ENCODE peak calls at places on chromosomes 12 and 14, in ten cellular contexts. One of them, this sample, is unnamed.

GRCh38 chr14:31388687-31389413 is 31.5 kb downstream of the HEATR5A start:
- DNase-seq in fibroblast of villous mesenchyme: peak
- DNase-seq in iPS-NIHi11: no peak
- DNase-seq in Panc1: no peak
- DNase-seq in activated CD4-positive, CD25-positive, alpha-beta regulatory T cell: no peak
- DNase-seq in AG04450: no peak
- DNase-seq in hippocampal formation: no peak
- DNase-seq in stimulated activated CD4-positive, alpha-beta T cell treated with anti-CD3 and anti-CD28 coated beads, Interleukin-2, amount 100 ng/mL, for 48 hours: no peak
- DNase-seq in activated gamma-delta T cell treated with Interleukin-2 at 50 U/mL for 16 hours: no peak
- DNase-seq in left ventricle myocardium superior: no peak
- DNase-seq in this sample: no peak

GRCh38 chr12:126338031-126338441 is 1272.8 kb downstream of the AACS start:
- DNase-seq in stimulated activated CD4-positive, alpha-beta T cell treated with anti-CD3 and anti-CD28 coated beads, Interleukin-2, amount 100 ng/mL, for 48 hours: no peak
- DNase-seq in fibroblast of villous mesenchyme: no peak
- DNase-seq in activated gamma-delta T cell treated with Interleukin-2 at 50 U/mL for 16 hours: no peak
- DNase-seq in activated CD4-positive, CD25-positive, alpha-beta regulatory T cell: no peak
- DNase-seq in Panc1: no peak
- DNase-seq in iPS-NIHi11: no peak
- DNase-seq in hippocampal formation: no peak
- DNase-seq in AG04450: no peak
- DNase-seq in left ventricle myocardium superior: no peak
- DNase-seq in this sample: no peak

GRCh38 chr12:53501615-53502181 is 615 bp downstream of the TARBP2 start:
- DNase-seq in iPS-NIHi11: no peak
- DNase-seq in activated gamma-delta T cell treated with Interleukin-2 at 50 U/mL for 16 hours: no peak
- DNase-seq in activated CD4-positive, CD25-positive, alpha-beta regulatory T cell: no peak
- DNase-seq in left ventricle myocardium superior: no peak
- DNase-seq in Panc1: no peak
- DNase-seq in fibroblast of villous mesenchyme: no peak
- DNase-seq in AG04450: no peak
- DNase-seq in hippocampal formation: no peak
- DNase-seq in stimulated activated CD4-positive, alpha-beta T cell treated with anti-CD3 and anti-CD28 coated beads, Interleukin-2, amount 100 ng/mL, for 48 hours: no peak
- DNase-seq in this sample: no peak

GRCh38 chr14:99189201-99189801 is 82.7 kb downstream of the BCL11B start:
- DNase-seq in AG04450: no peak
- DNase-seq in activated CD4-positive, CD25-positive, alpha-beta regulatory T cell: peak
- DNase-seq in stimulated activated CD4-positive, alpha-beta T cell treated with anti-CD3 and anti-CD28 coated beads, Interleukin-2, amount 100 ng/mL, for 48 hours: no peak
- DNase-seq in Panc1: no peak
- DNase-seq in fibroblast of villous mesenchyme: no peak
- DNase-seq in activated gamma-delta T cell treated with Interleukin-2 at 50 U/mL for 16 hours: peak
- DNase-seq in iPS-NIHi11: no peak
- DNase-seq in left ventricle myocardium superior: no peak
- DNase-seq in hippocampal formation: peak
- DNase-seq in this sample: peak

GRCh38 chr12:26523708-26524150 is 309.3 kb downstream of the ITPR2 start:
- DNase-seq in activated gamma-delta T cell treated with Interleukin-2 at 50 U/mL for 16 hours: no peak
- DNase-seq in activated CD4-positive, CD25-positive, alpha-beta regulatory T cell: no peak
- DNase-seq in fibroblast of villous mesenchyme: peak
- DNase-seq in Panc1: no peak
- DNase-seq in hippocampal formation: peak
- DNase-seq in stimulated activated CD4-positive, alpha-beta T cell treated with anti-CD3 and anti-CD28 coated beads, Interleukin-2, amount 100 ng/mL, for 48 hours: no peak
- DNase-seq in left ventricle myocardium superior: peak
- DNase-seq in iPS-NIHi11: peak
- DNase-seq in AG04450: peak
- DNase-seq in this sample: peak

GRCh38 chr14:82999802-83000201 is 1466.1 kb upstream of the SEL1L start:
- DNase-seq in activated CD4-positive, CD25-positive, alpha-beta regulatory T cell: no peak
- DNase-seq in Panc1: no peak
- DNase-seq in left ventricle myocardium superior: no peak
- DNase-seq in fibroblast of villous mesenchyme: no peak
- DNase-seq in AG04450: peak
- DNase-seq in iPS-NIHi11: no peak
- DNase-seq in activated gamma-delta T cell treated with Interleukin-2 at 50 U/mL for 16 hours: no peak
- DNase-seq in hippocampal formation: no peak
- DNase-seq in stimulated activated CD4-positive, alpha-beta T cell treated with anti-CD3 and anti-CD28 coated beads, Interleukin-2, amount 100 ng/mL, for 48 hours: no peak
- DNase-seq in this sample: no peak

GRCh38 chr12:33514893-33515292 is 75.3 kb upstream of the SYT10 start:
- DNase-seq in stimulated activated CD4-positive, alpha-beta T cell treated with anti-CD3 and anti-CD28 coated beads, Interleukin-2, amount 100 ng/mL, for 48 hours: no peak
- DNase-seq in fibroblast of villous mesenchyme: no peak
- DNase-seq in activated gamma-delta T cell treated with Interleukin-2 at 50 U/mL for 16 hours: no peak
- DNase-seq in Panc1: no peak
- DNase-seq in iPS-NIHi11: peak
- DNase-seq in hippocampal formation: no peak
- DNase-seq in left ventricle myocardium superior: no peak
- DNase-seq in activated CD4-positive, CD25-positive, alpha-beta regulatory T cell: no peak
- DNase-seq in AG04450: no peak
- DNase-seq in this sample: no peak

GRCh38 chr14:31578266-31578665 is 17.1 kb downstream of the NUBPL start:
- DNase-seq in iPS-NIHi11: no peak
- DNase-seq in activated gamma-delta T cell treated with Interleukin-2 at 50 U/mL for 16 hours: no peak
- DNase-seq in fibroblast of villous mesenchyme: peak
- DNase-seq in hippocampal formation: no peak
- DNase-seq in activated CD4-positive, CD25-positive, alpha-beta regulatory T cell: no peak
- DNase-seq in Panc1: no peak
- DNase-seq in AG04450: no peak
- DNase-seq in left ventricle myocardium superior: no peak
- DNase-seq in stimulated activated CD4-positive, alpha-beta T cell treated with anti-CD3 and anti-CD28 coated beads, Interleukin-2, amount 100 ng/mL, for 48 hours: no peak
- DNase-seq in this sample: no peak

GRCh38 chr14:106268013-106268727 is 741.8 kb downstream of the TMEM121 start:
- DNase-seq in hippocampal formation: no peak
- DNase-seq in stimulated activated CD4-positive, alpha-beta T cell treated with anti-CD3 and anti-CD28 coated beads, Interleukin-2, amount 100 ng/mL, for 48 hours: peak
- DNase-seq in iPS-NIHi11: no peak
- DNase-seq in fibroblast of villous mesenchyme: no peak
- DNase-seq in activated gamma-delta T cell treated with Interleukin-2 at 50 U/mL for 16 hours: peak
- DNase-seq in left ventricle myocardium superior: no peak
- DNase-seq in Panc1: no peak
- DNase-seq in AG04450: no peak
- DNase-seq in activated CD4-positive, CD25-positive, alpha-beta regulatory T cell: peak
- DNase-seq in this sample: no peak

GRCh38 chr12:75479963-75480461 is 543 bp upstream of the GLIPR1 start:
- DNase-seq in stimulated activated CD4-positive, alpha-beta T cell treated with anti-CD3 and anti-CD28 coated beads, Interleukin-2, amount 100 ng/mL, for 48 hours: no peak
- DNase-seq in left ventricle myocardium superior: no peak
- DNase-seq in hippocampal formation: no peak
- DNase-seq in activated gamma-delta T cell treated with Interleukin-2 at 50 U/mL for 16 hours: no peak
- DNase-seq in fibroblast of villous mesenchyme: no peak
- DNase-seq in AG04450: no peak
- DNase-seq in Panc1: no peak
- DNase-seq in activated CD4-positive, CD25-positive, alpha-beta regulatory T cell: no peak
- DNase-seq in iPS-NIHi11: no peak
- DNase-seq in this sample: no peak

GRCh38 chr14:51310453-51311074 is 70.5 kb downstream of the TMX1 start:
- DNase-seq in iPS-NIHi11: no peak
- DNase-seq in hippocampal formation: no peak
- DNase-seq in AG04450: peak
- DNase-seq in activated CD4-positive, CD25-positive, alpha-beta regulatory T cell: no peak
- DNase-seq in Panc1: no peak
- DNase-seq in stimulated activated CD4-positive, alpha-beta T cell treated with anti-CD3 and anti-CD28 coated beads, Interleukin-2, amount 100 ng/mL, for 48 hours: no peak
- DNase-seq in activated gamma-delta T cell treated with Interleukin-2 at 50 U/mL for 16 hours: no peak
- DNase-seq in fibroblast of villous mesenchyme: peak
- DNase-seq in left ventricle myocardium superior: no peak
- DNase-seq in this sample: no peak

GRCh38 chr14:54564071-54564798 is 2.7 kb upstream of the SAMD4A start:
- DNase-seq in iPS-NIHi11: no peak
- DNase-seq in fibroblast of villous mesenchyme: peak
- DNase-seq in stimulated activated CD4-positive, alpha-beta T cell treated with anti-CD3 and anti-CD28 coated beads, Interleukin-2, amount 100 ng/mL, for 48 hours: no peak
- DNase-seq in hippocampal formation: no peak
- DNase-seq in activated CD4-positive, CD25-positive, alpha-beta regulatory T cell: no peak
- DNase-seq in left ventricle myocardium superior: no peak
- DNase-seq in activated gamma-delta T cell treated with Interleukin-2 at 50 U/mL for 16 hours: no peak
- DNase-seq in AG04450: no peak
- DNase-seq in Panc1: no peak
- DNase-seq in this sample: no peak

GRCh38 chr12:78210894-78211302 is 380.2 kb downstream of the NAV3 start:
- DNase-seq in AG04450: no peak
- DNase-seq in activated CD4-positive, CD25-positive, alpha-beta regulatory T cell: no peak
- DNase-seq in fibroblast of villous mesenchyme: peak
- DNase-seq in hippocampal formation: no peak
- DNase-seq in activated gamma-delta T cell treated with Interleukin-2 at 50 U/mL for 16 hours: no peak
- DNase-seq in iPS-NIHi11: no peak
- DNase-seq in left ventricle myocardium superior: no peak
- DNase-seq in Panc1: no peak
- DNase-seq in stimulated activated CD4-positive, alpha-beta T cell treated with anti-CD3 and anti-CD28 coated beads, Interleukin-2, amount 100 ng/mL, for 48 hours: no peak
- DNase-seq in this sample: no peak

GRCh38 chr14:98114122-98114895 is 1157.7 kb downstream of the BCL11B start:
- DNase-seq in AG04450: no peak
- DNase-seq in Panc1: no peak
- DNase-seq in activated CD4-positive, CD25-positive, alpha-beta regulatory T cell: no peak
- DNase-seq in left ventricle myocardium superior: no peak
- DNase-seq in iPS-NIHi11: no peak
- DNase-seq in stimulated activated CD4-positive, alpha-beta T cell treated with anti-CD3 and anti-CD28 coated beads, Interleukin-2, amount 100 ng/mL, for 48 hours: no peak
- DNase-seq in activated gamma-delta T cell treated with Interleukin-2 at 50 U/mL for 16 hours: no peak
- DNase-seq in hippocampal formation: no peak
- DNase-seq in fibroblast of villous mesenchyme: no peak
- DNase-seq in this sample: no peak

GRCh38 chr12:28162697-28163096 is 27.6 kb upstream of the CCDC91 start:
- DNase-seq in activated CD4-positive, CD25-positive, alpha-beta regulatory T cell: no peak
- DNase-seq in Panc1: no peak
- DNase-seq in hippocampal formation: no peak
- DNase-seq in stimulated activated CD4-positive, alpha-beta T cell treated with anti-CD3 and anti-CD28 coated beads, Interleukin-2, amount 100 ng/mL, for 48 hours: no peak
- DNase-seq in fibroblast of villous mesenchyme: no peak
- DNase-seq in AG04450: no peak
- DNase-seq in left ventricle myocardium superior: no peak
- DNase-seq in iPS-NIHi11: no peak
- DNase-seq in activated gamma-delta T cell treated with Interleukin-2 at 50 U/mL for 16 hours: no peak
- DNase-seq in this sample: no peak

GRCh38 chr12:53042607-53043454 is 7.0 kb upstream of the TNS2 start:
- DNase-seq in activated CD4-positive, CD25-positive, alpha-beta regulatory T cell: no peak
- DNase-seq in Panc1: no peak
- DNase-seq in fibroblast of villous mesenchyme: no peak
- DNase-seq in AG04450: no peak
- DNase-seq in iPS-NIHi11: no peak
- DNase-seq in hippocampal formation: no peak
- DNase-seq in activated gamma-delta T cell treated with Interleukin-2 at 50 U/mL for 16 hours: no peak
- DNase-seq in left ventricle myocardium superior: no peak
- DNase-seq in stimulated activated CD4-positive, alpha-beta T cell treated with anti-CD3 and anti-CD28 coated beads, Interleukin-2, amount 100 ng/mL, for 48 hours: no peak
- DNase-seq in this sample: no peak

GRCh38 chr12:8698132-8698829 is 490 bp downstream of the RIMKLB start:
- DNase-seq in AG04450: no peak
- DNase-seq in activated CD4-positive, CD25-positive, alpha-beta regulatory T cell: peak
- DNase-seq in Panc1: no peak
- DNase-seq in left ventricle myocardium superior: peak
- DNase-seq in stimulated activated CD4-positive, alpha-beta T cell treated with anti-CD3 and anti-CD28 coated beads, Interleukin-2, amount 100 ng/mL, for 48 hours: peak
- DNase-seq in activated gamma-delta T cell treated with Interleukin-2 at 50 U/mL for 16 hours: peak
- DNase-seq in iPS-NIHi11: peak
- DNase-seq in fibroblast of villous mesenchyme: peak
- DNase-seq in hippocampal formation: peak
- DNase-seq in this sample: peak

GRCh38 chr12:3138896-3139590 is 61.9 kb downstream of the TSPAN9 start:
- DNase-seq in iPS-NIHi11: no peak
- DNase-seq in activated gamma-delta T cell treated with Interleukin-2 at 50 U/mL for 16 hours: no peak
- DNase-seq in fibroblast of villous mesenchyme: no peak
- DNase-seq in left ventricle myocardium superior: no peak
- DNase-seq in activated CD4-positive, CD25-positive, alpha-beta regulatory T cell: no peak
- DNase-seq in hippocampal formation: no peak
- DNase-seq in AG04450: no peak
- DNase-seq in stimulated activated CD4-positive, alpha-beta T cell treated with anti-CD3 and anti-CD28 coated beads, Interleukin-2, amount 100 ng/mL, for 48 hours: no peak
- DNase-seq in Panc1: no peak
- DNase-seq in this sample: no peak

GRCh38 chr14:55198749-55199148 is 7.4 kb upstream of the DLGAP5 start:
- DNase-seq in iPS-NIHi11: no peak
- DNase-seq in Panc1: no peak
- DNase-seq in AG04450: no peak
- DNase-seq in hippocampal formation: no peak
- DNase-seq in fibroblast of villous mesenchyme: peak
- DNase-seq in left ventricle myocardium superior: no peak
- DNase-seq in activated CD4-positive, CD25-positive, alpha-beta regulatory T cell: no peak
- DNase-seq in stimulated activated CD4-positive, alpha-beta T cell treated with anti-CD3 and anti-CD28 coated beads, Interleukin-2, amount 100 ng/mL, for 48 hours: no peak
- DNase-seq in activated gamma-delta T cell treated with Interleukin-2 at 50 U/mL for 16 hours: no peak
- DNase-seq in this sample: no peak

GRCh38 chr12:91441236-91441635 is 258.6 kb upstream of the DCN start:
- DNase-seq in activated CD4-positive, CD25-positive, alpha-beta regulatory T cell: no peak
- DNase-seq in fibroblast of villous mesenchyme: no peak
- DNase-seq in hippocampal formation: no peak
- DNase-seq in AG04450: no peak
- DNase-seq in stimulated activated CD4-positive, alpha-beta T cell treated with anti-CD3 and anti-CD28 coated beads, Interleukin-2, amount 100 ng/mL, for 48 hours: no peak
- DNase-seq in iPS-NIHi11: no peak
- DNase-seq in left ventricle myocardium superior: no peak
- DNase-seq in activated gamma-delta T cell treated with Interleukin-2 at 50 U/mL for 16 hours: no peak
- DNase-seq in Panc1: no peak
- DNase-seq in this sample: no peak

GRCh38 chr12:103748002-103748401 is 93.0 kb downstream of the NT5DC3 start:
- DNase-seq in left ventricle myocardium superior: no peak
- DNase-seq in stimulated activated CD4-positive, alpha-beta T cell treated with anti-CD3 and anti-CD28 coated beads, Interleukin-2, amount 100 ng/mL, for 48 hours: no peak
- DNase-seq in hippocampal formation: no peak
- DNase-seq in Panc1: no peak
- DNase-seq in activated CD4-positive, CD25-positive, alpha-beta regulatory T cell: no peak
- DNase-seq in activated gamma-delta T cell treated with Interleukin-2 at 50 U/mL for 16 hours: no peak
- DNase-seq in iPS-NIHi11: no peak
- DNase-seq in fibroblast of villous mesenchyme: no peak
- DNase-seq in AG04450: no peak
- DNase-seq in this sample: no peak

GRCh38 chr12:45732250-45732649 is 2.7 kb downstream of the ARID2 start:
- DNase-seq in stimulated activated CD4-positive, alpha-beta T cell treated with anti-CD3 and anti-CD28 coated beads, Interleukin-2, amount 100 ng/mL, for 48 hours: no peak
- DNase-seq in fibroblast of villous mesenchyme: no peak
- DNase-seq in activated CD4-positive, CD25-positive, alpha-beta regulatory T cell: no peak
- DNase-seq in hippocampal formation: no peak
- DNase-seq in Panc1: no peak
- DNase-seq in iPS-NIHi11: no peak
- DNase-seq in left ventricle myocardium superior: no peak
- DNase-seq in AG04450: no peak
- DNase-seq in activated gamma-delta T cell treated with Interleukin-2 at 50 U/mL for 16 hours: no peak
- DNase-seq in this sample: no peak

GRCh38 chr12:50985322-50985721 is 33.0 kb downstream of the HIGD1C start:
- DNase-seq in fibroblast of villous mesenchyme: peak
- DNase-seq in hippocampal formation: no peak
- DNase-seq in stimulated activated CD4-positive, alpha-beta T cell treated with anti-CD3 and anti-CD28 coated beads, Interleukin-2, amount 100 ng/mL, for 48 hours: no peak
- DNase-seq in iPS-NIHi11: no peak
- DNase-seq in activated CD4-positive, CD25-positive, alpha-beta regulatory T cell: no peak
- DNase-seq in Panc1: peak
- DNase-seq in left ventricle myocardium superior: no peak
- DNase-seq in AG04450: no peak
- DNase-seq in activated gamma-delta T cell treated with Interleukin-2 at 50 U/mL for 16 hours: no peak
- DNase-seq in this sample: no peak

GRCh38 chr14:96574633-96575191 is 72.5 kb downstream of the PAPOLA start:
- DNase-seq in fibroblast of villous mesenchyme: no peak
- DNase-seq in Panc1: no peak
- DNase-seq in activated CD4-positive, CD25-positive, alpha-beta regulatory T cell: no peak
- DNase-seq in left ventricle myocardium superior: no peak
- DNase-seq in AG04450: peak
- DNase-seq in hippocampal formation: no peak
- DNase-seq in stimulated activated CD4-positive, alpha-beta T cell treated with anti-CD3 and anti-CD28 coated beads, Interleukin-2, amount 100 ng/mL, for 48 hours: no peak
- DNase-seq in iPS-NIHi11: no peak
- DNase-seq in activated gamma-delta T cell treated with Interleukin-2 at 50 U/mL for 16 hours: no peak
- DNase-seq in this sample: no peak

GRCh38 chr12:101761347-101761746 is 22.1 kb upstream of the SYCP3 start:
- DNase-seq in left ventricle myocardium superior: no peak
- DNase-seq in activated CD4-positive, CD25-positive, alpha-beta regulatory T cell: no peak
- DNase-seq in AG04450: no peak
- DNase-seq in activated gamma-delta T cell treated with Interleukin-2 at 50 U/mL for 16 hours: no peak
- DNase-seq in Panc1: no peak
- DNase-seq in stimulated activated CD4-positive, alpha-beta T cell treated with anti-CD3 and anti-CD28 coated beads, Interleukin-2, amount 100 ng/mL, for 48 hours: no peak
- DNase-seq in hippocampal formation: no peak
- DNase-seq in iPS-NIHi11: no peak
- DNase-seq in fibroblast of villous mesenchyme: peak
- DNase-seq in this sample: no peak

GRCh38 chr14:97353102-97353501 is 555.9 kb downstream of the VRK1 start:
- DNase-seq in Panc1: no peak
- DNase-seq in left ventricle myocardium superior: no peak
- DNase-seq in stimulated activated CD4-positive, alpha-beta T cell treated with anti-CD3 and anti-CD28 coated beads, Interleukin-2, amount 100 ng/mL, for 48 hours: no peak
- DNase-seq in fibroblast of villous mesenchyme: no peak
- DNase-seq in activated gamma-delta T cell treated with Interleukin-2 at 50 U/mL for 16 hours: no peak
- DNase-seq in iPS-NIHi11: no peak
- DNase-seq in activated CD4-positive, CD25-positive, alpha-beta regulatory T cell: no peak
- DNase-seq in hippocampal formation: no peak
- DNase-seq in AG04450: no peak
- DNase-seq in this sample: no peak

GRCh38 chr14:24434676-24435075 is 4.9 kb downstream of the KHNYN start:
- DNase-seq in Panc1: no peak
- DNase-seq in iPS-NIHi11: no peak
- DNase-seq in activated CD4-positive, CD25-positive, alpha-beta regulatory T cell: no peak
- DNase-seq in stimulated activated CD4-positive, alpha-beta T cell treated with anti-CD3 and anti-CD28 coated beads, Interleukin-2, amount 100 ng/mL, for 48 hours: no peak
- DNase-seq in left ventricle myocardium superior: no peak
- DNase-seq in AG04450: no peak
- DNase-seq in activated gamma-delta T cell treated with Interleukin-2 at 50 U/mL for 16 hours: no peak
- DNase-seq in fibroblast of villous mesenchyme: no peak
- DNase-seq in hippocampal formation: no peak
- DNase-seq in this sample: no peak

GRCh38 chr14:33839193-33840076 is 111.4 kb downstream of the EGLN3 start:
- DNase-seq in AG04450: no peak
- DNase-seq in activated CD4-positive, CD25-positive, alpha-beta regulatory T cell: peak
- DNase-seq in fibroblast of villous mesenchyme: peak
- DNase-seq in stimulated activated CD4-positive, alpha-beta T cell treated with anti-CD3 and anti-CD28 coated beads, Interleukin-2, amount 100 ng/mL, for 48 hours: peak
- DNase-seq in hippocampal formation: peak
- DNase-seq in left ventricle myocardium superior: peak
- DNase-seq in activated gamma-delta T cell treated with Interleukin-2 at 50 U/mL for 16 hours: peak
- DNase-seq in Panc1: peak
- DNase-seq in iPS-NIHi11: peak
- DNase-seq in this sample: peak

This sample was measured in hypothalamus.